ENCODE peak calls at places on chromosomes 5 and 9, in four cellular contexts. One of them, this sample, is unnamed.

GRCh38 chr9:125106285-125106893 is 36.9 kb downstream of the SCAI start:
- DNase-seq in body of pancreas: no peak
- DNase-seq in B cell: no peak
- DNase-seq in nephron progenitor cell: no peak
- DNase-seq in this sample: no peak

GRCh38 chr9:16873131-16873787 is 2.8 kb upstream of the BNC2 start:
- DNase-seq in body of pancreas: no peak
- DNase-seq in B cell: no peak
- DNase-seq in nephron progenitor cell: no peak
- DNase-seq in this sample: no peak

GRCh38 chr5:65695896-65696295 is 26.0 kb downstream of the SGTB start:
- DNase-seq in body of pancreas: no peak
- DNase-seq in B cell: no peak
- DNase-seq in nephron progenitor cell: no peak
- DNase-seq in this sample: no peak

GRCh38 chr5:178115136-178115834 is 2.0 kb downstream of the N4BP3 start:
- DNase-seq in body of pancreas: no peak
- DNase-seq in B cell: peak; percentile 64
- DNase-seq in nephron progenitor cell: no peak
- DNase-seq in this sample: no peak

GRCh38 chr9:2802494-2802921 is 41.4 kb downstream of the PUM3 start:
- DNase-seq in body of pancreas: no peak
- DNase-seq in B cell: no peak
- DNase-seq in nephron progenitor cell: no peak
- DNase-seq in this sample: no peak

GRCh38 chr5:98742395-98743073 is 30.9 kb upstream of the RGMB start:
- DNase-seq in body of pancreas: no peak
- DNase-seq in B cell: no peak
- DNase-seq in nephron progenitor cell: peak; percentile 3
- DNase-seq in this sample: no peak

GRCh38 chr5:177495243-177496060 is 2.0 kb downstream of the PDLIM7 start:
- DNase-seq in body of pancreas: no peak
- DNase-seq in B cell: no peak
- DNase-seq in nephron progenitor cell: peak; percentile 74
- DNase-seq in this sample: peak; percentile 81

GRCh38 chr5:172074896-172075295 is 68.5 kb upstream of the FBXW11 start:
- DNase-seq in body of pancreas: no peak
- DNase-seq in B cell: no peak
- DNase-seq in nephron progenitor cell: no peak
- DNase-seq in this sample: no peak

GRCh38 chr5:76547242-76547890 is 75.8 kb downstream of the F2RL2 start:
- DNase-seq in body of pancreas: peak; percentile 43
- DNase-seq in B cell: peak; percentile 49
- DNase-seq in nephron progenitor cell: no peak
- DNase-seq in this sample: no peak

GRCh38 chr5:161230222-161230621 is 316.3 kb downstream of the GABRB2 start:
- DNase-seq in body of pancreas: peak; percentile 87
- DNase-seq in B cell: no peak
- DNase-seq in nephron progenitor cell: no peak
- DNase-seq in this sample: no peak

GRCh38 chr5:87188411-87188810 is 79.3 kb upstream of the RASA1 start:
- DNase-seq in body of pancreas: no peak
- DNase-seq in B cell: no peak
- DNase-seq in nephron progenitor cell: no peak
- DNase-seq in this sample: no peak

GRCh38 chr5:78726003-78726402 is 77.4 kb upstream of the LHFPL2 start:
- DNase-seq in body of pancreas: no peak
- DNase-seq in B cell: no peak
- DNase-seq in nephron progenitor cell: no peak
- DNase-seq in this sample: no peak

GRCh38 chr5:133117166-133117929 is 65.5 kb downstream of the HSPA4 start:
- DNase-seq in body of pancreas: no peak
- DNase-seq in B cell: no peak
- DNase-seq in nephron progenitor cell: no peak
- DNase-seq in this sample: no peak

GRCh38 chr9:35844628-35845301 is 15.7 kb downstream of the TMEM8B start:
- DNase-seq in body of pancreas: peak; percentile 43
- DNase-seq in B cell: peak; percentile 76
- DNase-seq in nephron progenitor cell: no peak
- DNase-seq in this sample: peak; percentile 52

GRCh38 chr9:94868462-94868861 is 142.0 kb downstream of the AOPEP start:
- DNase-seq in body of pancreas: no peak
- DNase-seq in B cell: no peak
- DNase-seq in nephron progenitor cell: no peak
- DNase-seq in this sample: no peak

GRCh38 chr5:150065886-150066285 is 20.5 kb downstream of the CSF1R start:
- DNase-seq in body of pancreas: no peak
- DNase-seq in B cell: no peak
- DNase-seq in nephron progenitor cell: no peak
- DNase-seq in this sample: no peak

GRCh38 chr5:172455087-172455381 is 709 bp upstream of the SH3PXD2B start:
- DNase-seq in body of pancreas: no peak
- DNase-seq in B cell: no peak
- DNase-seq in nephron progenitor cell: no peak
- DNase-seq in this sample: no peak

GRCh38 chr5:107542428-107542827 is 128.3 kb downstream of the EFNA5 start:
- DNase-seq in body of pancreas: peak; percentile 92
- DNase-seq in B cell: no peak
- DNase-seq in nephron progenitor cell: no peak
- DNase-seq in this sample: peak; percentile 89

GRCh38 chr5:72408602-72409001 is 88.4 kb downstream of the PTCD2 start:
- DNase-seq in body of pancreas: no peak
- DNase-seq in B cell: no peak
- DNase-seq in nephron progenitor cell: no peak
- DNase-seq in this sample: no peak

GRCh38 chr5:150434502-150434901 is 15.0 kb downstream of the RPS14 start:
- DNase-seq in body of pancreas: no peak
- DNase-seq in B cell: no peak
- DNase-seq in nephron progenitor cell: no peak
- DNase-seq in this sample: no peak

GRCh38 chr9:34992376-34992951 is 2.9 kb downstream of the DNAJB5 start:
- DNase-seq in body of pancreas: no peak
- DNase-seq in B cell: no peak
- DNase-seq in nephron progenitor cell: no peak
- DNase-seq in this sample: no peak

GRCh38 chr5:174086751-174087150 is 41.2 kb downstream of the NSG2 start:
- DNase-seq in body of pancreas: no peak
- DNase-seq in B cell: no peak
- DNase-seq in nephron progenitor cell: no peak
- DNase-seq in this sample: no peak

GRCh38 chr9:113650207-113651131 is 186.9 kb downstream of the RGS3 start:
- DNase-seq in body of pancreas: no peak
- DNase-seq in B cell: no peak
- DNase-seq in nephron progenitor cell: peak; percentile 58
- DNase-seq in this sample: no peak

GRCh38 chr5:66904189-66904588 is 292.4 kb downstream of the CD180 start:
- DNase-seq in body of pancreas: no peak
- DNase-seq in B cell: no peak
- DNase-seq in nephron progenitor cell: no peak
- DNase-seq in this sample: no peak

GRCh38 chr9:63816742-63817621 is 1468.0 kb downstream of the FOXD4L5 start:
- DNase-seq in body of pancreas: peak; percentile 90
- DNase-seq in B cell: peak; percentile 82
- DNase-seq in nephron progenitor cell: peak; percentile 90
- DNase-seq in this sample: peak; percentile 87

GRCh38 chr5:58804331-58804730 is 221.5 kb downstream of the RAB3C start:
- DNase-seq in body of pancreas: no peak
- DNase-seq in B cell: no peak
- DNase-seq in nephron progenitor cell: no peak
- DNase-seq in this sample: no peak

GRCh38 chr5:170945275-170945674 is 83.5 kb downstream of the RANBP17 start:
- DNase-seq in body of pancreas: no peak
- DNase-seq in B cell: no peak
- DNase-seq in nephron progenitor cell: no peak
- DNase-seq in this sample: no peak

GRCh38 chr5:27241564-27242257 is 203.3 kb upstream of the CDH9 start:
- DNase-seq in body of pancreas: no peak
- DNase-seq in B cell: no peak
- DNase-seq in nephron progenitor cell: no peak
- DNase-seq in this sample: no peak

GRCh38 chr5:96997265-96997859 is 61.5 kb downstream of the LNPEP start:
- DNase-seq in body of pancreas: peak; percentile 13
- DNase-seq in B cell: peak; percentile 55
- DNase-seq in nephron progenitor cell: peak; percentile 8
- DNase-seq in this sample: peak; percentile 13

GRCh38 chr5:151708126-151708525 is 21.4 kb upstream of the SPARC start:
- DNase-seq in body of pancreas: no peak
- DNase-seq in B cell: no peak
- DNase-seq in nephron progenitor cell: no peak
- DNase-seq in this sample: no peak

GRCh38 chr5:148374693-148375360 is 8.9 kb upstream of the FBXO38 start:
- DNase-seq in body of pancreas: peak; percentile 45
- DNase-seq in B cell: no peak
- DNase-seq in nephron progenitor cell: peak; percentile 31
- DNase-seq in this sample: peak; percentile 64

GRCh38 chr5:127290019-127290945 is at the start of gene MEGF10:
- DNase-seq in body of pancreas: peak; percentile 54
- DNase-seq in B cell: peak; percentile 21
- DNase-seq in nephron progenitor cell: peak; percentile 82
- DNase-seq in this sample: peak; percentile 77
- TF ChIP-seq CTCF in body of pancreas: peak; percentile 65
- TF ChIP-seq CTCF in B cell: peak; percentile 15
- TF ChIP-seq CTCF in nephron progenitor cell: peak; percentile 76
- TF ChIP-seq CTCF in this sample: peak; percentile 86

GRCh38 chr5:8954801-8955200 is 591.1 kb downstream of the SEMA5A start:
- DNase-seq in body of pancreas: no peak
- DNase-seq in B cell: no peak
- DNase-seq in nephron progenitor cell: no peak
- DNase-seq in this sample: no peak
- TF ChIP-seq CTCF in body of pancreas: no peak
- TF ChIP-seq CTCF in B cell: no peak
- TF ChIP-seq CTCF in nephron progenitor cell: no peak
- TF ChIP-seq CTCF in this sample: no peak

GRCh38 chr9:13035822-13036221 is 243.7 kb downstream of the MPDZ start:
- DNase-seq in body of pancreas: no peak
- DNase-seq in B cell: no peak
- DNase-seq in nephron progenitor cell: no peak
- DNase-seq in this sample: no peak

GRCh38 chr9:13032585-13032984 is 246.9 kb downstream of the MPDZ start:
- DNase-seq in body of pancreas: no peak
- DNase-seq in B cell: no peak
- DNase-seq in nephron progenitor cell: no peak
- DNase-seq in this sample: no peak

GRCh38 chr9:13034696-13035006 is 244.8 kb downstream of the MPDZ start:
- DNase-seq in body of pancreas: no peak
- DNase-seq in B cell: no peak
- DNase-seq in nephron progenitor cell: no peak
- DNase-seq in this sample: no peak

GRCh38 chr9:13033959-13034695 is 245.4 kb downstream of the MPDZ start:
- DNase-seq in body of pancreas: peak; percentile 71
- DNase-seq in B cell: no peak
- DNase-seq in nephron progenitor cell: peak; percentile 78
- DNase-seq in this sample: peak; percentile 51
- TF ChIP-seq CTCF in body of pancreas: peak; percentile 42
- TF ChIP-seq CTCF in B cell: no peak
- TF ChIP-seq CTCF in nephron progenitor cell: peak; percentile 73
- TF ChIP-seq CTCF in this sample: peak; percentile 64

GRCh38 chr5:176429972-176430371 is 13.6 kb upstream of the CLTB start:
- DNase-seq in body of pancreas: no peak
- DNase-seq in B cell: no peak
- DNase-seq in nephron progenitor cell: no peak
- DNase-seq in this sample: no peak
- TF ChIP-seq CTCF in body of pancreas: no peak
- TF ChIP-seq CTCF in B cell: no peak
- TF ChIP-seq CTCF in nephron progenitor cell: no peak
- TF ChIP-seq CTCF in this sample: no peak

GRCh38 chr5:179212870-179213269 is 132.4 kb downstream of the ADAMTS2 start:
- DNase-seq in body of pancreas: no peak
- DNase-seq in B cell: no peak
- DNase-seq in nephron progenitor cell: no peak
- DNase-seq in this sample: no peak
- TF ChIP-seq CTCF in body of pancreas: no peak
- TF ChIP-seq CTCF in B cell: no peak
- TF ChIP-seq CTCF in nephron progenitor cell: no peak
- TF ChIP-seq CTCF in this sample: no peak

DNA sequence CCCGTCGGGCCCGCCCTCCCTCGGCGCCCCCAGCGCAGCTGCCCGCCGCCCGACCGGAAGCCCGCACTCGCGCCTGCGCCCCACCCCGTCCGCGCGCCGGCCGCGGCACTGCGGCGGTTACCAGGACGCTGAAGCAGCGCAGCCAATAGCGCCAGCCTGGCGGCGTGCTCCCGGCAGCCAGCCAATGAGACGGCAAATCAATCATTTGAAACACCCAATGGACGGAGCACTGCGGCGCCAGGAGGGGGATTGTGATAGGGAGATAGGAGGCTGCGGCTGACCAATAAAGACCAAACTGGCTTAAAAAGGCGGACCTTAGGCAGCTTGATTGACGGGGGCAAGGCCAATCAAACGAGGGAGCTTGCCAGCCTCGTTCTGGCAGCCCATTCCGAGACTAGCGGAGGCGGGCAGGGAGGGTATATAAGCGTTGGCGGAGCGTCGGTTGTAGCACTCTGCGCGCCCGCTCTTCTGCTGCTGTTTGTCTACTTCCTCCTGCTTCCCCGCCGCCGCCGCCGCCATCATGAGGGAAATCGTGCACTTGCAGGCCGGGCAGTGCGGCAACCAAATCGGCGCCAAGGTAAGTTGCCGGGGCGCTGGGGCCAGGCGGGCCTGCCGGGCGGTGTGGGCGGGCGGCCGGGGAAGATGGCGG is at the start of gene TUBB4B:
- DNase-seq in body of pancreas: peak; percentile 99
- DNase-seq in B cell: peak; percentile 98
- DNase-seq in nephron progenitor cell: peak; percentile 97
- DNase-seq in this sample: peak; percentile 94
- TF ChIP-seq CTCF in body of pancreas: no peak
- TF ChIP-seq CTCF in B cell: no peak
- TF ChIP-seq CTCF in nephron progenitor cell: no peak
- TF ChIP-seq CTCF in this sample: no peak

GRCh38 chr5:32428426-32428825 is 16.1 kb downstream of the ZFR start:
- DNase-seq in body of pancreas: no peak
- DNase-seq in B cell: no peak
- DNase-seq in nephron progenitor cell: no peak
- DNase-seq in this sample: no peak
- TF ChIP-seq CTCF in body of pancreas: no peak
- TF ChIP-seq CTCF in B cell: no peak
- TF ChIP-seq CTCF in nephron progenitor cell: no peak
- TF ChIP-seq CTCF in this sample: no peak

This sample was measured in Calu3.